ENCODE peak calls at places on chromosome 11, in four cellular contexts. W is neural crest cell, A is adipocyte, U is RKO. I is an unnamed sample.

GRCh38 chr11:61901353-61901858 is 10.1 kb upstream of the FADS3 start:
- DNase-seq in W (no peak), A (no peak), U (no peak), I (no peak)

GRCh38 chr11:90363739-90364138 is 140.9 kb upstream of the CHORDC1 start:
- DNase-seq in W (no peak), A (no peak), U (no peak), I (no peak)

GRCh38 chr11:23123766-23124165 is 263.5 kb upstream of the CCDC179 start:
- DNase-seq in W (no peak), A (no peak), U (no peak), I (peak)

GRCh38 chr11:79670846-79671245 is 230.0 kb upstream of the TENM4 start:
- DNase-seq in W (no peak), A (no peak), U (no peak), I (peak)

GRCh38 chr11:116122697-116123472 is 618.7 kb upstream of the CADM1 start:
- DNase-seq in W (no peak), A (no peak), U (no peak), I (no peak)

GRCh38 chr11:11770921-11771484 is 70.8 kb upstream of the USP47 start:
- DNase-seq in W (no peak), A (no peak), U (no peak), I (no peak)

GRCh38 chr11:9825315-9825714 is 161.4 kb downstream of the SWAP70 start:
- DNase-seq in W (no peak), A (peak), U (peak), I (peak)

GRCh38 chr11:96075532-96075959 is 151.6 kb upstream of the MTMR2 start:
- DNase-seq in W (no peak), A (no peak), U (no peak), I (peak)

GRCh38 chr11:19628018-19628417 is 84.6 kb upstream of the NAV2 start:
- DNase-seq in W (no peak), A (peak), U (no peak), I (peak)

GRCh38 chr11:43942651-43943356 is 367 bp downstream of the C11orf96 start:
- DNase-seq in W (no peak), A (peak), U (no peak), I (peak)